ENCODE peak calls at places on chromosomes 4 and X, in nine cellular contexts. One of them, this sample, is unnamed.

GRCh38 chrX:105191878-105192277 is 28.6 kb downstream of the TEX13A start:
- DNase-seq in nephron progenitor cell: peak; percentile 28
- DNase-seq in AG10803: no peak
- DNase-seq in H54: no peak
- DNase-seq in skeletal muscle cell: no peak
- DNase-seq in effector memory CD8-positive, alpha-beta T cell: no peak
- DNase-seq in NCI-H1930: no peak
- DNase-seq in GM20000: no peak
- DNase-seq in frontal cortex: no peak
- DNase-seq in this sample: no peak

GRCh38 chrX:16164748-16165147 is 2.5 kb upstream of the MAGEB17 start:
- DNase-seq in NCI-H1930: no peak
- DNase-seq in H54: no peak
- DNase-seq in effector memory CD8-positive, alpha-beta T cell: no peak
- DNase-seq in nephron progenitor cell: no peak
- DNase-seq in GM20000: no peak
- DNase-seq in AG10803: no peak
- DNase-seq in skeletal muscle cell: no peak
- DNase-seq in frontal cortex: no peak
- DNase-seq in this sample: no peak

GRCh38 chrX:123881330-123881729 is 21.5 kb downstream of the XIAP start:
- DNase-seq in GM20000: no peak
- DNase-seq in AG10803: no peak
- DNase-seq in effector memory CD8-positive, alpha-beta T cell: no peak
- DNase-seq in NCI-H1930: no peak
- DNase-seq in skeletal muscle cell: no peak
- DNase-seq in frontal cortex: no peak
- DNase-seq in H54: no peak
- DNase-seq in nephron progenitor cell: no peak
- DNase-seq in this sample: no peak

GRCh38 chr4:78057600-78058560 is 757 bp downstream of the FRAS1 start:
- DNase-seq in skeletal muscle cell: no peak
- DNase-seq in GM20000: peak; percentile 51
- DNase-seq in AG10803: peak; percentile 42
- DNase-seq in NCI-H1930: no peak
- DNase-seq in effector memory CD8-positive, alpha-beta T cell: peak; percentile 4
- DNase-seq in frontal cortex: peak; percentile 26
- DNase-seq in H54: no peak
- DNase-seq in nephron progenitor cell: peak; percentile 59
- DNase-seq in this sample: peak; percentile 25

GRCh38 chrX:111869639-111870034 is 6.3 kb upstream of the TRPC5OS start:
- DNase-seq in nephron progenitor cell: peak; percentile 50
- DNase-seq in skeletal muscle cell: peak; percentile 4
- DNase-seq in frontal cortex: no peak
- DNase-seq in NCI-H1930: no peak
- DNase-seq in GM20000: peak; percentile 7
- DNase-seq in AG10803: peak; percentile 50
- DNase-seq in effector memory CD8-positive, alpha-beta T cell: no peak
- DNase-seq in H54: peak; percentile 2
- DNase-seq in this sample: peak; percentile 3

GRCh38 chr4:41360214-41360910 is 103.6 kb downstream of the UCHL1 start:
- DNase-seq in effector memory CD8-positive, alpha-beta T cell: no peak
- DNase-seq in nephron progenitor cell: peak; percentile 82
- DNase-seq in GM20000: peak; percentile 45
- DNase-seq in skeletal muscle cell: no peak
- DNase-seq in H54: peak; percentile 40
- DNase-seq in frontal cortex: peak; percentile 85
- DNase-seq in NCI-H1930: peak; percentile 39
- DNase-seq in AG10803: peak; percentile 31
- DNase-seq in this sample: no peak

GRCh38 chr4:185212566-185212965 is 3.2 kb downstream of the SNX25 start:
- DNase-seq in frontal cortex: no peak
- DNase-seq in AG10803: no peak
- DNase-seq in effector memory CD8-positive, alpha-beta T cell: no peak
- DNase-seq in H54: no peak
- DNase-seq in nephron progenitor cell: no peak
- DNase-seq in GM20000: no peak
- DNase-seq in skeletal muscle cell: no peak
- DNase-seq in NCI-H1930: no peak
- DNase-seq in this sample: no peak

GRCh38 chr4:39044947-39045734 is 12.9 kb upstream of the TMEM156 start:
- DNase-seq in effector memory CD8-positive, alpha-beta T cell: no peak
- DNase-seq in AG10803: peak; percentile 23
- DNase-seq in NCI-H1930: no peak
- DNase-seq in frontal cortex: peak; percentile 60
- DNase-seq in H54: peak; percentile 19
- DNase-seq in nephron progenitor cell: peak; percentile 54
- DNase-seq in GM20000: no peak
- DNase-seq in skeletal muscle cell: no peak
- DNase-seq in this sample: peak; percentile 54

GRCh38 chrX:34638116-34638515 is 19.0 kb downstream of the TMEM47 start:
- DNase-seq in AG10803: peak; percentile 31
- DNase-seq in GM20000: no peak
- DNase-seq in skeletal muscle cell: no peak
- DNase-seq in frontal cortex: no peak
- DNase-seq in NCI-H1930: no peak
- DNase-seq in H54: no peak
- DNase-seq in nephron progenitor cell: no peak
- DNase-seq in effector memory CD8-positive, alpha-beta T cell: no peak
- DNase-seq in this sample: no peak

GRCh38 chrX:96538104-96538725 is 146.4 kb upstream of the DIAPH2 start:
- DNase-seq in nephron progenitor cell: no peak
- DNase-seq in frontal cortex: no peak
- DNase-seq in GM20000: no peak
- DNase-seq in skeletal muscle cell: no peak
- DNase-seq in H54: no peak
- DNase-seq in NCI-H1930: no peak
- DNase-seq in effector memory CD8-positive, alpha-beta T cell: no peak
- DNase-seq in AG10803: no peak
- DNase-seq in this sample: no peak

GRCh38 chr4:48370260-48371134 is 29.2 kb downstream of the SLAIN2 start:
- DNase-seq in effector memory CD8-positive, alpha-beta T cell: no peak
- DNase-seq in H54: no peak
- DNase-seq in AG10803: no peak
- DNase-seq in GM20000: peak; percentile 24
- DNase-seq in nephron progenitor cell: no peak
- DNase-seq in NCI-H1930: no peak
- DNase-seq in skeletal muscle cell: no peak
- DNase-seq in frontal cortex: no peak
- DNase-seq in this sample: no peak

GRCh38 chrX:370244-370962 is 16.3 kb downstream of the PPP2R3B start:
- DNase-seq in nephron progenitor cell: no peak
- DNase-seq in GM20000: no peak
- DNase-seq in AG10803: no peak
- DNase-seq in effector memory CD8-positive, alpha-beta T cell: no peak
- DNase-seq in skeletal muscle cell: no peak
- DNase-seq in H54: no peak
- DNase-seq in NCI-H1930: no peak
- DNase-seq in frontal cortex: no peak
- DNase-seq in this sample: no peak

This sample was measured in CD4-positive, alpha-beta memory T cell.